ENCODE peak calls at places on chromosomes 4 and X, in five cellular contexts. Q, J, W, D and V are unnamed samples.

GRCh38 chrX:46587158-46587557 is 13.6 kb downstream of the CHST7 start:
- DNase-seq in J (no peak), Q (no peak), D (no peak), W (peak; percentile 43), V (peak; percentile 79)

GRCh38 chr4:167730769-167731168 is 361.6 kb upstream of the ANXA10 start:
- DNase-seq in Q (no peak), J (no peak), W (no peak), D (no peak), V (no peak)

GRCh38 chr4:179664628-179665027 is 2222.4 kb upstream of the AGA start:
- DNase-seq in J (no peak), Q (no peak), W (no peak), D (no peak), V (no peak)

GRCh38 chr4:25538430-25538829 is 117.2 kb upstream of the SLC34A2 start:
- DNase-seq in D (no peak), Q (no peak), J (no peak), W (no peak), V (no peak)

GRCh38 chrX:96835660-96836289 is 47.9 kb upstream of the RPA4 start:
- DNase-seq in Q (no peak), J (no peak), W (no peak), D (no peak), V (no peak)

GRCh38 chr4:13481569-13481968 is 2.6 kb downstream of the RAB28 start:
- DNase-seq in D (no peak), J (no peak), Q (no peak), W (peak; percentile 49), V (peak; percentile 65)

GRCh38 chr4:102319594-102319993 is 25.7 kb downstream of the SLC39A8 start:
- DNase-seq in J (no peak), Q (no peak), W (no peak), D (no peak), V (no peak)

GRCh38 chr4:1097553-1097952 is 15.8 kb downstream of the RNF212 start:
- DNase-seq in D (peak; percentile 21), Q (no peak), W (no peak), J (no peak), V (no peak)

GRCh38 chr4:7966281-7967062 is 26.8 kb upstream of the AFAP1 start:
- DNase-seq in J (no peak), D (no peak), W (no peak), Q (no peak), V (no peak)

GRCh38 chr4:99624141-99624719 is 33.4 kb downstream of the C4orf54 start:
- DNase-seq in D (no peak), J (no peak), Q (no peak), W (no peak), V (no peak)

GRCh38 chrX:119272882-119273806 is 37.1 kb downstream of the PGRMC1 start:
- DNase-seq in Q (no peak), D (peak; percentile 58), W (peak; percentile 46), J (no peak), V (peak; percentile 50)

GRCh38 chr4:173538903-173539445 is 8.9 kb upstream of the HAND2 start:
- DNase-seq in W (no peak), J (no peak), D (no peak), Q (no peak), V (no peak)

DNA sequence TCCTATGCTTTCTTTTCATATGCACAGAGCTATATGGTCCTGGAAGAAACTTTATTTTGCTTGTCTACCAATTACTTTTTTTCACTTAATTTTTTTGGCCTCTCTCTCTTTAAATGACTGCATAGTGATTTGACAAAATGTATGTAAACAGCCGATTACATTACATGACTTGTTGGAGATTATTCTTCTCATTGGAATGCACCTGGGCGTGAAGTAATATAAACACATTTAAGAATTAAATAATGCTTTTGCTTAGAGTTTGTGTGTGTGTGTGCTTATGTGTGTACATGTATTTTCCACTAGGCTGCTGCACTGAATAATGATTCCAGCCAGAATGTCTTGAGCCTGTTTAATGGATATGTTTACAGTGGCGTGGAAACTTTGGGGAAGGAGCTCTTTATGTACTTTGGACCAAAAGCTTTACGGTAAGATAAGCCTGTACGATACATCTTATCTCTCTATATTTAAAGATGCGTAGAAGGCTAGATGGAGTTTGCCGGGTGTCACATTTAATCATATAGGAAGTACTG is 12.5 kb downstream of the NEIL3 start:
- DNase-seq in D (no peak), Q (no peak), J (no peak), W (no peak), V (peak; percentile 69)
- H3K4me3 ChIP-seq in D (no peak overlapping the region), Q (peak overlapping the region; percentile 23), J (no peak overlapping the region), W (no peak overlapping the region), V (no peak overlapping the region)

DNA sequence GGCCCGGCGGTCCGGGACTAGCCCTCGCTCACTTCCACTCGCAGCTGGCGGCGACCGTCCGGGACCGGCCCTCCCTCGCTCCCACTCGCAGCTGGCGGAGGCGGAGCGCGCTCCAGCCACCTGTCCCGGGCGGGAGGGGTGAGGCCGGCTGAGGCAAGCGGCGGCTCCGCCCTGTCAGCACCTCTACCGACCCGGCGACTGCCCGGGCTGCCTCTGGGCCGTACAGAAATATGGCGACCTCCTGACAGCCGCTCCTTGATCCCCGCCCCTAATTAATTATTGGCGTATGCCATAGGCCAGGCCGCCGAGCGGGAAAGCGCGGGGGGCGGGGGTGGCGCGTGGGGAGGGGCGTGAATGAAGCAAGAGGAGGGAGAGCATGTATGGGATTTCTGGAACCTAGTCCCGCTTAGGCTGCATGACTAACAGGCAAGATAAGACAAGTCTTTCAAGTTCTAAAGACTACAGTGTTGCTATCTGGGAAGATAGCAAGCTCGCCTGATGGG is at the start of gene MORC4:
- DNase-seq in W (peak; percentile 64), Q (peak; percentile 27), J (peak; percentile 88), D (peak; percentile 90), V (peak; percentile 86)
- H3K4me3 ChIP-seq in W (peak within 1 kb of the TSS; percentile 67), Q (peak within 1 kb of the TSS; percentile 67), J (peak within 1 kb of the TSS; percentile 38), D (peak within 1 kb of the TSS; percentile 58), V (peak within 1 kb of the TSS; percentile 54)

DNA sequence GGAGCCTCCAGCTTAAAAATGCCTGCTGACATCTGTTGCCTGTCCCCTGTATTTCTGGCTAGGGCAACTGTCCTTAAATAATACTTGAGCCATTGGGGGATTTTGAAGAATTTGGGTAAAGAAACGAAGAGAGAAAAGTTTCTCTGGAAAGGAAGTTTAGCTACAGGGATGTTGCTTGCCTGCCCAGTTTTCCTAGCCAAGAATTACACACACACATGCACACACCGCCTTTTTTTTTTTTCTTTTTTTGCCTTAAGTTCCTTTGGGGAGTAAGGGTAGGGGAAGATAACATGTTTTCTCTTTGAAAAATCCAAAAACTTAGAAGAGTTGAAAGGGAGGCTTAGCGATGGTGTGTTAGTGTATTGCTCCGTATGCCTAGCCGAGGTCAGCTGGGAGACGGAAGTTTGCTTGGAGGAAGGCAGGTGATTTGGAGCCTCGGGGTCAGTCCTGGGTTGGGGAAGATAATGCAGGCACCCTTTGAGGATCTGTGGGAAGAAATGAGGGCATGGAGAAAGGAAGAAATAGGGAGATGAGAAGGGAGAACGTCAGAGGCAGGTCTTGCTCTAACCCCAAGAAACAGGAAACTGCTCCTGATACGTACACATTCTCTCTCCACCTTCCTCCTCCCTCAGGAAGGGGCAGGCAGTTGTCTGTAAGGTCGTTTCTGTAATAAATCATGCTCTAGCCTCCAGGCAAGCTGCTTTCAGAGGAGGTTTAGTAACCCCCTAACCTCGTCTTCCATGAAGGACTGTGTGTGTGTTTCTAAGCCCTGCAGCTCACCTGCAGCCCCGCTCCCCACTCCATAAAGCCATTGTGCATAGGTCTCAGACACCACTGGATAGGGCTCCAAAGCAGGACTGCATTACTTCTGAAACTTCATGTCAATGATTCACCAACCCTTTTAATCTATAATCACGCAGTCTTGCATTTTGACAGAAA is 10.5 kb downstream of the KLF3 start:
- DNase-seq in W (peak; percentile 22), D (no peak), J (no peak), Q (no peak), V (no peak)
- H3K4me3 ChIP-seq in W (no peak overlapping the region), D (no peak overlapping the region), J (no peak overlapping the region), Q (no peak overlapping the region), V (no peak overlapping the region)

DNA sequence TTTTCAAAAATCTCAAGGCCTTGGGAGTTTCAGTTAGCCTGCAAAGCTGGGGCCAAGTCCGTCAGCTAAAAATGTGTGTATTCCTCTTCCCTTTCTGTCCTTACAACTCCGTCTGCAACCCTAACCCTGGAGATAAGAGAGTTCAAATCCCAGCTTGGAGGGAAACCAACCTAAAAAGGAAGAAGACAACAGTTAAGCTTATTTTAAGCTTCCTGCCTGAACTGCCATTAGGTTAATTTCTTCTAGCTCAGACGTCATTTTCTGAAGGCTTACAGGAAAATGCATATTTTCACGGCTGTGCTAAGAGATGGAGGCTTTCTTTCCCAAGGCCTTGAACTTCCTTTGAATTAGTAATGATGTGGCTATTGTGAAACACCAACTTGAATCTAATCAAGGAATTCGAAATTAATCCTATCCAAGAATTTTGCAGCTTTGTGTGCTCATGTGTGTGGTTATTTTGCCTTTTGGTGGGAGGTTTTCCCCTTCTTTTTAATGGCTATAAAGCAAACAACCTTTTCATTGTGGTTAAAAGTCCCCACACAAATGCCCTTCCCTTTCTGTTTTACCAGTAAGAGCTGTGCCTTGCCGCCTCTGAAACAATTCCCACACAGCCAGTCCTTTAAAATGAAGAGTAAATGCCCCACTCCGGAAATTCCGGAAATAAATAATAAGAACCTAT is 103.5 kb downstream of the IRF2 start:
- DNase-seq in J (no peak), D (no peak), W (peak; percentile 35), Q (no peak), V (peak; percentile 54)
- H3K4me3 ChIP-seq in J (no peak overlapping the region), D (no peak overlapping the region), W (no peak overlapping the region), Q (no peak overlapping the region), V (no peak overlapping the region)

GRCh38 chrX:12958059-12958458 is 16.9 kb upstream of the TMSB4X start:
- DNase-seq in D (no peak), W (no peak), Q (no peak), J (no peak), V (no peak)
- H3K4me3 ChIP-seq in D (no peak overlapping the region), W (no peak overlapping the region), Q (no peak overlapping the region), J (no peak overlapping the region), V (no peak overlapping the region)

GRCh38 chrX:37906357-37906756 is 59.0 kb upstream of the DYNLT3 start:
- DNase-seq in J (no peak), D (no peak), W (no peak), Q (no peak), V (no peak)
- H3K4me3 ChIP-seq in J (no peak overlapping the region), D (no peak overlapping the region), W (no peak overlapping the region), Q (peak overlapping the region; percentile 54), V (no peak overlapping the region)